ENCODE peak calls at places on chromosome 10, in five cellular contexts. G is stimulated activated CD4-positive, alpha-beta T cell treated with anti-CD3 and anti-CD28 coated beads, Interleukin-2, amount 100 ng/mL, for 48 hours; L is lower leg skin; V is nephron progenitor cell; H is NCI-H1105. M is an unnamed sample.

GRCh38 chr10:44984671-44985101 is 6.1 kb upstream of the DEPP1 start:
- DNase-seq in V (no peak), L (peak), H (no peak), G (no peak), M (no peak)

GRCh38 chr10:71351628-71352319 is 32.7 kb downstream of the SLC29A3 start:
- DNase-seq in H (no peak), G (no peak), L (peak), V (no peak), M (no peak)

GRCh38 chr10:123683865-123684264 is 17.7 kb downstream of the GPR26 start:
- DNase-seq in V (no peak), H (no peak), L (no peak), G (no peak), M (no peak)

GRCh38 chr10:124380256-124380995 is 38.3 kb downstream of the OAT start:
- DNase-seq in V (no peak), H (no peak), G (no peak), L (no peak), M (no peak)

GRCh38 chr10:91051834-91052233 is 130.9 kb upstream of the ANKRD1 start:
- DNase-seq in G (no peak), V (no peak), L (no peak), H (no peak), M (no peak)

GRCh38 chr10:104143829-104144228 is 21.9 kb downstream of the SFR1 start:
- DNase-seq in G (no peak), L (no peak), H (no peak), V (no peak), M (no peak)

GRCh38 chr10:47047577-47048532 is 136.6 kb downstream of the PTPN20 start:
- DNase-seq in V (peak), G (peak), H (peak), L (peak), M (no peak)

GRCh38 chr10:73906524-73907447 is 4.1 kb upstream of the PLAU start:
- DNase-seq in L (peak), V (peak), H (no peak), G (no peak), M (no peak)

GRCh38 chr10:79052311-79053080 is 16.3 kb upstream of the ZMIZ1 start:
- DNase-seq in V (peak), L (peak), G (no peak), H (peak), M (no peak)

GRCh38 chr10:5551531-5552375 is 27.0 kb downstream of the CALML3 start:
- DNase-seq in H (no peak), V (no peak), L (peak), G (peak), M (no peak)

GRCh38 chr10:117960345-117960744 is 86.4 kb downstream of the RAB11FIP2 start:
- DNase-seq in L (no peak), H (no peak), V (no peak), G (no peak), M (no peak)

GRCh38 chr10:6013413-6014192 is 36.3 kb upstream of the IL15RA start:
- DNase-seq in H (no peak), L (peak), G (no peak), V (no peak), M (no peak)

GRCh38 chr10:14588084-14588937 is 186.4 kb downstream of the FAM107B start:
- DNase-seq in G (no peak), H (no peak), L (no peak), V (no peak), M (no peak)

GRCh38 chr10:123781956-123782500 is 109.6 kb downstream of the CPXM2 start:
- DNase-seq in G (no peak), L (no peak), H (no peak), V (no peak), M (no peak)

GRCh38 chr10:132446661-132447445 is 49.9 kb downstream of the PWWP2B start:
- DNase-seq in H (no peak), L (no peak), V (no peak), G (peak), M (no peak)

GRCh38 chr10:51675088-51675487 is 24.3 kb downstream of the CSTF2T start:
- DNase-seq in G (no peak), L (no peak), V (no peak), H (no peak), M (no peak)

GRCh38 chr10:60382946-60383681 is 6.6 kb downstream of the ANK3 start:
- DNase-seq in L (no peak), G (no peak), V (no peak), H (no peak), M (no peak)

GRCh38 chr10:68105820-68106219 is 3.5 kb upstream of the MYPN start:
- DNase-seq in G (no peak), L (no peak), H (no peak), V (no peak), M (no peak)

GRCh38 chr10:50033481-50033880 is 34.3 kb upstream of the WASHC2A start:
- DNase-seq in H (no peak), G (no peak), L (no peak), V (no peak), M (no peak)

GRCh38 chr10:76885815-76886214 is 751.8 kb downstream of the KCNMA1 start:
- DNase-seq in L (no peak), G (no peak), H (no peak), V (no peak), M (no peak)

GRCh38 chr10:91381562-91381923 is 28.6 kb upstream of the HECTD2 start:
- DNase-seq in V (peak), H (no peak), L (no peak), G (no peak), M (no peak)

GRCh38 chr10:54613162-54613561 is 187.9 kb downstream of the PCDH15 start:
- DNase-seq in H (no peak), L (no peak), V (no peak), G (no peak), M (no peak)

GRCh38 chr10:44986670-44987069 is 8.1 kb upstream of the DEPP1 start:
- DNase-seq in H (no peak), G (no peak), L (no peak), V (no peak), M (no peak)

GRCh38 chr10:72927485-72927884 is 27.1 kb downstream of the PLA2G12B start:
- DNase-seq in G (no peak), H (no peak), L (no peak), V (no peak), M (no peak)

GRCh38 chr10:49610015-49610734 is at the start of gene SLC18A3:
- DNase-seq in L (peak), V (peak), G (no peak), H (peak), M (no peak)

GRCh38 chr10:103186128-103186527 is 6.9 kb downstream of the NT5C2 start:
- DNase-seq in V (no peak), L (no peak), H (no peak), G (no peak), M (no peak)

GRCh38 chr10:30719832-30720231 is 90.3 kb upstream of the LYZL2 start:
- DNase-seq in V (no peak), G (no peak), L (peak), H (no peak), M (no peak)

GRCh38 chr10:43943119-43943824 is 294.6 kb upstream of the ZNF32 start:
- DNase-seq in L (peak), H (no peak), G (no peak), V (no peak), M (no peak)

GRCh38 chr10:26216949-26217395 is 398 bp downstream of the GAD2 start:
- DNase-seq in G (no peak), V (no peak), L (no peak), H (no peak), M (no peak)

GRCh38 chr10:119539359-119539651 is 3.2 kb downstream of the RGS10 start:
- DNase-seq in V (no peak), L (no peak), G (no peak), H (no peak), M (no peak)

GRCh38 chr10:98373691-98374090 is 41.3 kb downstream of the PYROXD2 start:
- DNase-seq in L (peak), V (no peak), H (no peak), G (no peak), M (no peak)

GRCh38 chr10:114151486-114151885 is 22.5 kb downstream of the CCDC186 start:
- DNase-seq in H (no peak), V (no peak), L (no peak), G (no peak), M (no peak)

GRCh38 chr10:546971-547590 is 142.4 kb downstream of the DIP2C start:
- DNase-seq in L (peak), G (no peak), V (no peak), H (no peak), M (peak)

GRCh38 chr10:31745612-31746376 is 182.8 kb downstream of the ARHGAP12 start:
- DNase-seq in G (peak), L (no peak), V (no peak), H (no peak), M (no peak)

GRCh38 chr10:101830322-101831168 is 12.3 kb upstream of the OGA start:
- DNase-seq in H (peak), V (peak), G (peak), L (peak), M (peak)

GRCh38 chr10:104337527-104337984 is 709 bp downstream of the ITPRIP start:
- DNase-seq in G (no peak), H (no peak), L (peak), V (no peak), M (no peak)

M was measured in NCI-H187 treated with DMSO at 0.1 percent for 48 hours.